ENCODE peak calls at places on chromosome 5, in four cellular contexts. W, C, E and G are unnamed samples.
A peak's percentile ranks its signal among the peaks of the same experiment; 100 is the strongest.

GRCh38 chr5:71788794-71789193 is 69.7 kb downstream of the CARTPT start:
- DNase-seq in W (no peak), C (no peak), E (no peak), G (no peak)

GRCh38 chr5:141742866-141743651 is 61.0 kb upstream of the ARAP3 start:
- DNase-seq in W (no peak), C (no peak), E (no peak), G (no peak)

GRCh38 chr5:36359267-36359666 is 57.6 kb upstream of the RANBP3L start:
- DNase-seq in W (no peak), C (no peak), E (no peak), G (no peak)

GRCh38 chr5:170565077-170565476 is 61.3 kb downstream of the KCNIP1 start:
- DNase-seq in W (no peak), C (no peak), E (no peak), G (no peak)

GRCh38 chr5:109911731-109912130 is 222.0 kb downstream of the MAN2A1 start:
- DNase-seq in W (no peak), C (no peak), E (peak; percentile 62), G (no peak)

GRCh38 chr5:95861221-95861857 is 38.8 kb upstream of the GLRX start:
- DNase-seq in W (peak; percentile 96), C (peak; percentile 88), E (no peak), G (peak; percentile 54)

GRCh38 chr5:90792725-90793124 is 234.1 kb downstream of the ADGRV1 start:
- DNase-seq in W (no peak), C (no peak), E (no peak), G (no peak)

GRCh38 chr5:138334867-138335447 is 3.1 kb upstream of the FAM53C start:
- DNase-seq in W (no peak), C (no peak), E (no peak), G (no peak)

GRCh38 chr5:53917095-53917494 is 356.7 kb downstream of the NDUFS4 start:
- DNase-seq in W (no peak), C (no peak), E (no peak), G (no peak)

GRCh38 chr5:64939772-64940510 is 171.2 kb downstream of the CWC27 start:
- DNase-seq in W (peak; percentile 79), C (no peak), E (no peak), G (no peak)

GRCh38 chr5:136814621-136815378 is 449.5 kb upstream of the TRPC7 start:
- DNase-seq in W (no peak), C (no peak), E (no peak), G (no peak)

GRCh38 chr5:163498886-163499285 is 6.5 kb upstream of the MAT2B start:
- DNase-seq in W (no peak), C (no peak), E (no peak), G (no peak)

GRCh38 chr5:7852542-7852941 is 1.6 kb upstream of the CFAP90 start:
- DNase-seq in W (no peak), C (no peak), E (no peak), G (no peak)

GRCh38 chr5:98483301-98483700 is 290.2 kb upstream of the RGMB start:
- DNase-seq in W (no peak), C (no peak), E (no peak), G (no peak)

GRCh38 chr5:78009937-78010527 is 233.9 kb upstream of the TBCA start:
- DNase-seq in W (no peak), C (no peak), E (no peak), G (no peak)

GRCh38 chr5:52743970-52744369 is 43.7 kb upstream of the ITGA1 start:
- DNase-seq in W (no peak), C (no peak), E (no peak), G (no peak)

GRCh38 chr5:115962565-115963402 is 509 bp downstream of the LVRN start:
- DNase-seq in W (no peak), C (no peak), E (peak; percentile 72), G (no peak)

GRCh38 chr5:138459311-138459710 is 6.0 kb upstream of the EGR1 start:
- DNase-seq in W (no peak), C (no peak), E (no peak), G (no peak)

GRCh38 chr5:79495311-79495710 is 18.6 kb downstream of the HOMER1 start:
- DNase-seq in W (peak; percentile 36), C (no peak), E (no peak), G (no peak)

GRCh38 chr5:151030377-151030776 is 10.0 kb downstream of the GPX3 start:
- DNase-seq in W (no peak), C (no peak), E (no peak), G (no peak)

GRCh38 chr5:176779537-176779936 is 30.8 kb upstream of the UNC5A start:
- DNase-seq in W (no peak), C (no peak), E (no peak), G (no peak)

GRCh38 chr5:56108212-56108611 is 113.4 kb upstream of the IL6ST start:
- DNase-seq in W (no peak), C (no peak), E (no peak), G (no peak)

GRCh38 chr5:60586307-60586901 is 113.6 kb downstream of the DEPDC1B start:
- DNase-seq in W (peak; percentile 54), C (no peak), E (peak; percentile 6), G (no peak)

GRCh38 chr5:62077823-62078550 is 228.0 kb upstream of the KIF2A start:
- DNase-seq in W (no peak), C (no peak), E (no peak), G (no peak)

GRCh38 chr5:158709279-158709678 is 390.4 kb downstream of the EBF1 start:
- DNase-seq in W (no peak), C (no peak), E (no peak), G (no peak)

GRCh38 chr5:149904977-149905376 is 39.6 kb downstream of the PDE6A start:
- DNase-seq in W (no peak), C (no peak), E (no peak), G (no peak)

GRCh38 chr5:38725419-38725865 is 120.4 kb upstream of the OSMR start:
- DNase-seq in W (no peak), C (no peak), E (no peak), G (no peak)

GRCh38 chr5:173733831-173734491 is 117.5 kb upstream of the BOD1 start:
- DNase-seq in W (no peak), C (no peak), E (no peak), G (no peak)

GRCh38 chr5:78221964-78222451 is 72.5 kb downstream of the AP3B1 start:
- DNase-seq in W (no peak), C (no peak), E (no peak), G (peak; percentile 5)

GRCh38 chr5:151150484-151151262 is 6.9 kb downstream of the ANXA6 start:
- DNase-seq in W (no peak), C (no peak), E (peak; percentile 42), G (peak; percentile 99)

GRCh38 chr5:71907589-71908145 is 188.6 kb downstream of the CARTPT start:
- DNase-seq in W (no peak), C (no peak), E (no peak), G (no peak)

GRCh38 chr5:43973908-43974307 is 370.9 kb downstream of the NNT start:
- DNase-seq in W (no peak), C (no peak), E (no peak), G (no peak)

GRCh38 chr5:164353155-164353554 is 847.7 kb downstream of the MAT2B start:
- DNase-seq in W (no peak), C (no peak), E (peak; percentile 39), G (no peak)

GRCh38 chr5:55582256-55582655 is 47.5 kb upstream of the PLPP1 start:
- DNase-seq in W (no peak), C (no peak), E (no peak), G (no peak)

DNA sequence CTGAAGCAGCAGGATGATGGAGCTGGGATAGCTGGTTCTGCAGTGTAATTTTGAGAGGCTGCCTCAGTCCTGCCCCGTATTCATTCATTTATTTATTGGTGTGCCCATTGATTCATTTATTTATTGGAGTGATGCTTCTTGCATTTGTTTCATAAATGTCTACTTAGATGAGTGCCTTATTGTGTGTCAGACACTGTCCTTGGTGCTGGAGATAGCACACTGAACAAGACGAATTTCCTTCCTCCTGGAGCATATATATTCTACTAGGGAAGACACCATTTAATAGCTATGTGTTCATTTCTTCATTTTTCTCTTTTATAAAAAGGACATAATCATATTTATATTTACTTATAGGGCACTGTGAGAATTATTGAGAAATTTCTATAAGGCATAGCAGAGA is 433.8 kb upstream of the ZNF608 start:
- DNase-seq in W (no peak), C (no peak), E (no peak), G (no peak)
- TF ChIP-seq REST in W (peak; percentile 85), C (peak; percentile 82), E (peak; percentile 94), G (peak; percentile 86)

DNA sequence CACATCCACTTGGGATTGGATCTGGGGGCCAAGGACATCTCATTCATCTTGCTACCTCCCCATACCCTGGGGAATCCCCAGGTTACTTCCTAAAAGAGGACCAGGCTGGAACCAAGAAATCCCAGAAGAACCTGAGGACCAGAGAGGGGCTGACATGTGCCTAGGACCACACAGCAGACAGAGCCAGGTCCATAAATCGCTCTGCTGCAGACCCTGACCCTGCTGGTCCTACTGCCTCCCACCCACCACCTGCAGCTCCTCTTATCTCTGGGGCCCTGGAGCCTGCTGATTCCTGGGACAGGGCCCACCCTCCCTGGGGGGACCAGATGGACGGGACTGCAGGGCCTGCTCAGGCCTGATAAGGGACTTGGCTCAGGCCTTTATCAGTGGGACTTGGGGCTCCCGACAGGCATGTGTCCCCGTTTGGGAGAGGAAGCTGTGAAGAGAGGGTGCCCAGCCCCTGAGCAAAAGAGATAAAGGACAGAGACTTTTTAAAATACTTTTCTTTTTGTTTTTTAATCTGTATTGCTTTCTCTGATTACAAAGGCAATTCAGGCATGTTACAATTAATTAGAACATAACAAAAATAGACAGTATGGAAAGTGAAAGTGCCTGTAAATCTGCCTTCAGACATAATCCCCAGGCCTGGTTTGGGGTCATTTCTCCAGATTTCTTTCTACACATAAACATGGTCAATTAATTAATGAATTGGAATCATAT is 101.3 kb upstream of the LARP1 start:
- DNase-seq in W (no peak), C (no peak), E (peak; percentile 80), G (no peak)
- TF ChIP-seq POLR2AphosphoS5 in W (no peak), C (no peak), E (no peak), G (no peak)

GRCh38 chr5:143166080-143166479 is 237.4 kb downstream of the NR3C1 start:
- DNase-seq in W (no peak), C (no peak), E (no peak), G (no peak)

GRCh38 chr5:143164557-143164956 is 238.9 kb downstream of the NR3C1 start:
- DNase-seq in W (no peak), C (no peak), E (no peak), G (no peak)

GRCh38 chr5:143165049-143165448 is 238.4 kb downstream of the NR3C1 start:
- DNase-seq in W (no peak), C (no peak), E (no peak), G (no peak)

GRCh38 chr5:143162810-143163209 is 240.7 kb downstream of the NR3C1 start:
- DNase-seq in W (no peak), C (no peak), E (no peak), G (no peak)

DNA sequence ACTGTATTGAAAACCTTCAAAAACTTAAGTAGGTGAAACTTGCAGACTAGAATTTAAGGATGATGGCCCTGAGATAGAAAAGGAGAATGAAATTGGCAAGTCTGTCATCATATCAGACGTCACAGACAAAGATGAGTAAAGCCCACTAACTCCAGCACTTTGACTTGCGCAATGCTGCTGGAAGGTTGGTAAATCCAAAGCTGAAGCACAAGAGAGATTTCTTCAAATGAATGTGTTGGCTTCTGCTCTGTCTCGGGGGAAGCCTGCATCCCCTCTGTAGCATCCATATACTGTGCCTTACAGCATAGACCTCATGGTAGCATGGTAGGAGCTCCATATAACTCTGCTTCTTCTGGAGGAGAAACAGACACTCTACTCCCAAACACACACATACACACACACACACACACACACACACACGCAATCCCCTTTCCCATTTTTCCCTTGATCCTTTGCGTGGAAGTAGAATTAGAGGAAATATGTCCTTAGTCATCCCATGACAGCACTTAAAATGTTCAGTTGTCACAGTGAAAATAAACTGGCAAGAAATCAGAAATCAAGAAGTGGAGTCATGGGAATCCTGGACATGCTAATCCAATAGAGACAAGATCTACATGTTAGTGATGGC is 241.5 kb downstream of the NR3C1 start:
- DNase-seq in W (peak; percentile 16), C (no peak), E (no peak), G (peak; percentile 51)
- TF ChIP-seq REST in W (no peak), C (no peak), E (no peak), G (no peak)

GRCh38 chr5:168106008-168106761 is 185.3 kb upstream of the WWC1 start:
- DNase-seq in W (peak; percentile 13), C (no peak), E (no peak), G (no peak)
- TF ChIP-seq POLR2AphosphoS5 in W (no peak), C (no peak), E (no peak), G (no peak)